ENCODE peak calls at places on chromosomes 4 and X, in seven cellular contexts. One of them, this sample, is unnamed.
A peak's percentile ranks its signal among the peaks of the same experiment; 100 is the strongest.

GRCh38 chrX:31658360-31658759 is 586.5 kb upstream of the FTHL17 start:
- DNase-seq in coronary artery: no peak
- DNase-seq in A549: no peak
- DNase-seq in dorsolateral prefrontal cortex: no peak
- DNase-seq in psoas muscle: no peak
- DNase-seq in fibroblast of lung: peak; percentile 30
- DNase-seq in ovary: no peak
- DNase-seq in this sample: peak; percentile 1

GRCh38 chr4:15805583-15806517 is 27.7 kb downstream of the CD38 start:
- DNase-seq in coronary artery: no peak
- DNase-seq in A549: peak; percentile 17
- DNase-seq in dorsolateral prefrontal cortex: no peak
- DNase-seq in psoas muscle: no peak
- DNase-seq in fibroblast of lung: peak; percentile 53
- DNase-seq in ovary: no peak
- DNase-seq in this sample: peak; percentile 43

GRCh38 chr4:26320159-26320452 is 708 bp upstream of the RBPJ start:
- DNase-seq in coronary artery: no peak
- DNase-seq in A549: no peak
- DNase-seq in dorsolateral prefrontal cortex: peak; percentile 31
- DNase-seq in psoas muscle: no peak
- DNase-seq in fibroblast of lung: no peak
- DNase-seq in ovary: no peak
- DNase-seq in this sample: no peak

GRCh38 chr4:77481856-77482255 is 123.8 kb upstream of the CXCL13 start:
- DNase-seq in coronary artery: no peak
- DNase-seq in A549: no peak
- DNase-seq in dorsolateral prefrontal cortex: no peak
- DNase-seq in psoas muscle: no peak
- DNase-seq in fibroblast of lung: peak; percentile 20
- DNase-seq in ovary: no peak
- DNase-seq in this sample: peak; percentile 68

GRCh38 chrX:96372313-96373046 is 312.2 kb upstream of the DIAPH2 start:
- DNase-seq in coronary artery: no peak
- DNase-seq in A549: peak; percentile 17
- DNase-seq in dorsolateral prefrontal cortex: no peak
- DNase-seq in psoas muscle: no peak
- DNase-seq in fibroblast of lung: peak; percentile 12
- DNase-seq in ovary: peak; percentile 28
- DNase-seq in this sample: peak; percentile 0

GRCh38 chr4:81227968-81228367 is 12.9 kb upstream of the PRKG2 start:
- DNase-seq in coronary artery: no peak
- DNase-seq in A549: no peak
- DNase-seq in dorsolateral prefrontal cortex: no peak
- DNase-seq in psoas muscle: no peak
- DNase-seq in fibroblast of lung: no peak
- DNase-seq in ovary: no peak
- DNase-seq in this sample: no peak

GRCh38 chr4:139963708-139964107 is 190.3 kb downstream of the MAML3 start:
- DNase-seq in coronary artery: no peak
- DNase-seq in A549: no peak
- DNase-seq in dorsolateral prefrontal cortex: no peak
- DNase-seq in psoas muscle: no peak
- DNase-seq in fibroblast of lung: no peak
- DNase-seq in ovary: no peak
- DNase-seq in this sample: no peak

GRCh38 chrX:22666441-22666840 is 333.3 kb upstream of the DDX53 start:
- DNase-seq in coronary artery: no peak
- DNase-seq in A549: no peak
- DNase-seq in dorsolateral prefrontal cortex: no peak
- DNase-seq in psoas muscle: no peak
- DNase-seq in fibroblast of lung: peak; percentile 11
- DNase-seq in ovary: no peak
- DNase-seq in this sample: no peak

GRCh38 chr4:146469053-146469452 is 52.7 kb downstream of the SLC10A7 start:
- DNase-seq in coronary artery: no peak
- DNase-seq in A549: no peak
- DNase-seq in dorsolateral prefrontal cortex: no peak
- DNase-seq in psoas muscle: no peak
- DNase-seq in fibroblast of lung: peak; percentile 13
- DNase-seq in ovary: no peak
- DNase-seq in this sample: no peak

GRCh38 chr4:76569225-76569624 is 134.2 kb downstream of the SHROOM3 start:
- DNase-seq in coronary artery: no peak
- DNase-seq in A549: no peak
- DNase-seq in dorsolateral prefrontal cortex: no peak
- DNase-seq in psoas muscle: no peak
- DNase-seq in fibroblast of lung: no peak
- DNase-seq in ovary: no peak
- DNase-seq in this sample: no peak

GRCh38 chrX:12825801-12826200 is 34.6 kb downstream of the PRPS2 start:
- DNase-seq in coronary artery: no peak
- DNase-seq in A549: no peak
- DNase-seq in dorsolateral prefrontal cortex: no peak
- DNase-seq in psoas muscle: no peak
- DNase-seq in fibroblast of lung: peak; percentile 62
- DNase-seq in ovary: no peak
- DNase-seq in this sample: peak; percentile 23

GRCh38 chr4:10032625-10033024 is 11.3 kb upstream of the SLC2A9 start:
- DNase-seq in coronary artery: no peak
- DNase-seq in A549: no peak
- DNase-seq in dorsolateral prefrontal cortex: no peak
- DNase-seq in psoas muscle: no peak
- DNase-seq in fibroblast of lung: peak; percentile 86
- DNase-seq in ovary: peak; percentile 37
- DNase-seq in this sample: peak; percentile 76

GRCh38 chr4:39814403-39815185 is 116.7 kb downstream of the UBE2K start:
- DNase-seq in coronary artery: no peak
- DNase-seq in A549: peak; percentile 28
- DNase-seq in dorsolateral prefrontal cortex: no peak
- DNase-seq in psoas muscle: no peak
- DNase-seq in fibroblast of lung: peak; percentile 30
- DNase-seq in ovary: no peak
- DNase-seq in this sample: peak; percentile 30

GRCh38 chr4:78155616-78156105 is 98.5 kb downstream of the FRAS1 start:
- DNase-seq in coronary artery: no peak
- DNase-seq in A549: no peak
- DNase-seq in dorsolateral prefrontal cortex: no peak
- DNase-seq in psoas muscle: no peak
- DNase-seq in fibroblast of lung: peak; percentile 70
- DNase-seq in ovary: no peak
- DNase-seq in this sample: no peak

GRCh38 chr4:48985602-48985975 is 486 bp upstream of the CWH43 start:
- DNase-seq in coronary artery: no peak
- DNase-seq in A549: no peak
- DNase-seq in dorsolateral prefrontal cortex: no peak
- DNase-seq in psoas muscle: no peak
- DNase-seq in fibroblast of lung: no peak
- DNase-seq in ovary: no peak
- DNase-seq in this sample: no peak

GRCh38 chr4:78569291-78569821 is 17.8 kb downstream of the ANXA3 start:
- DNase-seq in coronary artery: no peak
- DNase-seq in A549: peak; percentile 32
- DNase-seq in dorsolateral prefrontal cortex: no peak
- DNase-seq in psoas muscle: no peak
- DNase-seq in fibroblast of lung: peak; percentile 95
- DNase-seq in ovary: no peak
- DNase-seq in this sample: peak; percentile 69

GRCh38 chr4:7945709-7946380 is 6.2 kb upstream of the AFAP1 start:
- DNase-seq in coronary artery: no peak
- DNase-seq in A549: no peak
- DNase-seq in dorsolateral prefrontal cortex: no peak
- DNase-seq in psoas muscle: no peak
- DNase-seq in fibroblast of lung: no peak
- DNase-seq in ovary: peak; percentile 62
- DNase-seq in this sample: no peak

GRCh38 chrX:19628006-19628575 is 112.8 kb upstream of the MAP3K15 start:
- DNase-seq in coronary artery: no peak
- DNase-seq in A549: no peak
- DNase-seq in dorsolateral prefrontal cortex: no peak
- DNase-seq in psoas muscle: no peak
- DNase-seq in fibroblast of lung: peak; percentile 54
- DNase-seq in ovary: no peak
- DNase-seq in this sample: no peak

GRCh38 chrX:41750720-41751119 is 26.7 kb downstream of the GPR82 start:
- DNase-seq in coronary artery: no peak
- DNase-seq in A549: no peak
- DNase-seq in dorsolateral prefrontal cortex: no peak
- DNase-seq in psoas muscle: no peak
- DNase-seq in fibroblast of lung: no peak
- DNase-seq in ovary: no peak
- DNase-seq in this sample: no peak

GRCh38 chr4:185358514-185359433 is 37.0 kb downstream of the LRP2BP start:
- DNase-seq in coronary artery: no peak
- DNase-seq in A549: peak; percentile 25
- DNase-seq in dorsolateral prefrontal cortex: no peak
- DNase-seq in psoas muscle: no peak
- DNase-seq in fibroblast of lung: peak; percentile 92
- DNase-seq in ovary: no peak
- DNase-seq in this sample: no peak

DNA sequence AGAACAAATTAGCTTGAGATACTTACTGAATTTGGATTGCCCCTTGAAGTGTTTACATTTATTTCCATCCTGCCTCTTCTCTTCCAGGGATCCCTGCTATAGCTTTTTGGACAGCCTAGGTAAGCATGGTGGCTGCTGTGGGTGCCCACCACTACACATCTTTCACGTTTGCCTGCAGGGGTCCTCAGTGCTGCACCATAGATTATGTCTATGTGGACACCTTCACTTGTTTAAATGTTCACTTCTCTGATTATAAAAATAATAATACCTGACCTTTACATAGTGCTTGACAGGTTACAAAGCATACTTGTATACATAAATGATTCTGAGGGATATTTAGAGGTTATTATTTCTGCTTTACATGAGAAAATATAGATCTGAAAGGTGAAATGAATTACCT is 67.9 kb upstream of the SLC4A4 start:
- DNase-seq in coronary artery: no peak
- DNase-seq in A549: peak; percentile 3
- DNase-seq in dorsolateral prefrontal cortex: no peak
- DNase-seq in psoas muscle: no peak
- DNase-seq in fibroblast of lung: no peak
- DNase-seq in ovary: no peak
- DNase-seq in this sample: no peak
- TF ChIP-seq CTCF in coronary artery: no peak
- TF ChIP-seq CTCF in A549: peak; percentile 40
- TF ChIP-seq CTCF in dorsolateral prefrontal cortex: no peak
- TF ChIP-seq CTCF in psoas muscle: peak; percentile 35
- TF ChIP-seq CTCF in fibroblast of lung: peak; percentile 51
- TF ChIP-seq CTCF in ovary: no peak
- TF ChIP-seq CTCF in this sample: no peak

DNA sequence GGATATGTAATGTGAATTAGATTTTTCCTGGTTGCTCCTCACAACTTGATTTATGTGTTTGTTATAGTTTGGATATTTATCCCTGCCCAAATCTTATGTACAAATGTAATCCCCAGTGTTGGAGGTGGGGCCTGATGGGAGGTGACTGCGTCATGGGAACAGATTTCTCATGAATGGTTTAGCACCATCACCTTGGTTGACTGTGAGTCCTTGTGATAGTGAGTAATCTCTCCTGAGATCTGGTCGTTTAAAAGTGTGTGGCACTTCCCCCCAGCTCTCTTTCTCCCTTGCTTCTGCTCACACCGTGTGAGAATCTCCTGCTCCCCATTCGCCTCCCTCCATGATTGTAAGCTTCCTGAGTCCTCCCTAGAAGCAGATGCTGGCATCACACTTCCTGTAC is 2.2 kb downstream of the MID2 start:
- DNase-seq in coronary artery: no peak
- DNase-seq in A549: no peak
- DNase-seq in dorsolateral prefrontal cortex: no peak
- DNase-seq in psoas muscle: no peak
- DNase-seq in fibroblast of lung: no peak
- DNase-seq in ovary: no peak
- DNase-seq in this sample: no peak
- H3K27ac ChIP-seq in coronary artery: no peak overlapping the region
- H3K27ac ChIP-seq in A549: no peak overlapping the region
- H3K27ac ChIP-seq in dorsolateral prefrontal cortex: no peak overlapping the region
- H3K27ac ChIP-seq in psoas muscle: peak overlapping the region; percentile 90
- H3K27ac ChIP-seq in fibroblast of lung: no peak overlapping the region
- H3K27ac ChIP-seq in ovary: no peak overlapping the region
- H3K27ac ChIP-seq in this sample: no peak overlapping the region

DNA sequence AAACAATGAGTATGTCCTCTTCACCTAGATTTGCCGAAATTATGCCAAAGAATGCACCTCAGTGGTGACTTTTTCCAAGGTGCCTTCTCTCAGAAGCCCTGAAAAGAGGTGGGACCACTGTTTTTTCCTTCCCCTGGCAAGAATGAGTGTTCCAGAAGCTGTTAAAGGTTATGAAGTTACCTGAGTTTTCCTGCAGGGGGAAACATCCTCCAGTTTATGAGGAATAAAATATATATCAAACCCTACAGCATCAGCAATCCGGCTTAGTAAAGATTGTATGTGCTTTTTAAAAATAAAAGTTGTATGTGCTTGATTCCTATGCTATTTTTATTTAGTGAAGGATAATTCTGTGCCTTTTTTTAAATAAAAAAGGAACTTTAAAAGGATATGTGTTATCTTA is 73.3 kb downstream of the RBM46 start:
- DNase-seq in coronary artery: no peak
- DNase-seq in A549: no peak
- DNase-seq in dorsolateral prefrontal cortex: no peak
- DNase-seq in psoas muscle: no peak
- DNase-seq in fibroblast of lung: no peak
- DNase-seq in ovary: no peak
- DNase-seq in this sample: peak; percentile 23
- TF ChIP-seq CTCF in coronary artery: no peak
- TF ChIP-seq CTCF in A549: peak; percentile 40
- TF ChIP-seq CTCF in dorsolateral prefrontal cortex: no peak
- TF ChIP-seq CTCF in psoas muscle: no peak
- TF ChIP-seq CTCF in fibroblast of lung: peak; percentile 16
- TF ChIP-seq CTCF in ovary: no peak
- TF ChIP-seq CTCF in this sample: peak; percentile 19

GRCh38 chrX:15848576-15848975 is 6.0 kb downstream of the AP1S2 start:
- DNase-seq in coronary artery: no peak
- DNase-seq in A549: no peak
- DNase-seq in dorsolateral prefrontal cortex: no peak
- DNase-seq in psoas muscle: no peak
- DNase-seq in fibroblast of lung: peak; percentile 42
- DNase-seq in ovary: no peak
- DNase-seq in this sample: no peak
- H3K27ac ChIP-seq in coronary artery: no peak overlapping the region
- H3K27ac ChIP-seq in A549: no peak overlapping the region
- H3K27ac ChIP-seq in dorsolateral prefrontal cortex: no peak overlapping the region
- H3K27ac ChIP-seq in psoas muscle: peak overlapping the region; percentile 76
- H3K27ac ChIP-seq in fibroblast of lung: no peak overlapping the region
- H3K27ac ChIP-seq in ovary: no peak overlapping the region
- H3K27ac ChIP-seq in this sample: no peak overlapping the region